ENCODE peak calls at places on chromosomes 11 and 22, in six cellular contexts. W is endothelial cell of umbilical vein, S is breast epithelium, Y is GM12892, U is stomach, P is K562. F is an unnamed sample.

GRCh38 chr11:108698844-108699642 is 34.2 kb downstream of the DDX10 start:
- DNase-seq in P (no peak), Y (no peak), W (no peak), U (no peak), S (no peak), F (no peak)

GRCh38 chr22:20741634-20742581 is 32.0 kb upstream of the SERPIND1 start:
- DNase-seq in P (peak), U (no peak), S (no peak), W (peak), Y (no peak), F (no peak)

GRCh38 chr11:48169706-48170105 is 46.9 kb upstream of the OR4B1 start:
- DNase-seq in U (no peak), S (no peak), W (no peak), Y (no peak), P (no peak), F (no peak)

GRCh38 chr11:9274499-9275228 is 9.5 kb upstream of the DENND5A start:
- DNase-seq in P (no peak), W (peak), S (no peak), Y (no peak), U (no peak), F (no peak)

GRCh38 chr11:78808903-78809302 is 234.2 kb upstream of the NARS2 start:
- DNase-seq in S (no peak), P (no peak), U (no peak), W (peak), Y (no peak), F (no peak)

GRCh38 chr11:66848671-66849500 is 5.6 kb downstream of the RCE1 start:
- DNase-seq in P (no peak), S (no peak), W (no peak), U (peak), Y (peak), F (peak)

GRCh38 chr11:85027346-85027745 is 599.8 kb downstream of the DLG2 start:
- DNase-seq in W (no peak), Y (no peak), S (no peak), P (no peak), U (no peak), F (no peak)

GRCh38 chr11:76560219-76560618 is 110.3 kb downstream of the LRRC32 start:
- DNase-seq in S (no peak), U (no peak), P (no peak), W (peak), Y (no peak), F (no peak)

GRCh38 chr11:120540744-120541143 is 29.2 kb downstream of the GRIK4 start:
- DNase-seq in S (no peak), P (no peak), Y (no peak), U (no peak), W (no peak), F (no peak)

GRCh38 chr11:2265854-2266585 is 4.4 kb downstream of the ASCL2 start:
- DNase-seq in W (no peak), S (peak), P (no peak), Y (no peak), U (peak), F (no peak)

GRCh38 chr11:5596611-5597201 is at the start of gene TRIM6:
- DNase-seq in W (peak), Y (no peak), S (peak), U (peak), P (peak), F (peak)

GRCh38 chr11:76209671-76209955 is 3.3 kb upstream of the WNT11 start:
- DNase-seq in U (no peak), P (no peak), Y (no peak), S (no peak), W (no peak), F (no peak)

GRCh38 chr11:18312663-18313420 is 9.1 kb downstream of the HPS5 start:
- DNase-seq in U (no peak), W (peak), Y (no peak), S (peak), P (no peak), F (no peak)

GRCh38 chr22:31227186-31227585 is 15.1 kb downstream of the LIMK2 start:
- DNase-seq in W (peak), U (no peak), Y (no peak), S (no peak), P (no peak), F (no peak)

GRCh38 chr22:29079218-29079901 is 6.5 kb downstream of the KREMEN1 start:
- DNase-seq in Y (no peak), S (no peak), W (no peak), P (peak), U (no peak), F (no peak)

GRCh38 chr11:65522640-65523322 is 2.1 kb upstream of the SCYL1 start:
- DNase-seq in P (no peak), S (no peak), W (no peak), Y (peak), U (no peak), F (no peak)

GRCh38 chr11:102757823-102758549 is 22.4 kb downstream of the MMP10 start:
- DNase-seq in U (no peak), Y (no peak), W (peak), S (no peak), P (no peak), F (no peak)

GRCh38 chr22:29695129-29695926 is 24.5 kb upstream of the CABP7 start:
- DNase-seq in U (no peak), W (no peak), S (peak), P (no peak), Y (no peak), F (no peak)

GRCh38 chr11:1228183-1228821 is 5.4 kb downstream of the MUC5B start:
- DNase-seq in Y (peak), U (no peak), P (no peak), S (no peak), W (no peak), F (no peak)

GRCh38 chr11:12139144-12139881 is 28.9 kb downstream of the MICAL2 start:
- DNase-seq in S (no peak), Y (no peak), P (no peak), U (no peak), W (no peak), F (no peak)

GRCh38 chr11:44565746-44566558 is 489 bp downstream of the CD82 start:
- DNase-seq in W (no peak), Y (no peak), P (no peak), S (peak), U (no peak), F (no peak)

GRCh38 chr11:44566559-44566949 is 1.1 kb downstream of the CD82 start:
- DNase-seq in Y (no peak), W (no peak), S (no peak), P (no peak), U (no peak), F (no peak)

GRCh38 chr11:44564198-44564597 is 1.3 kb upstream of the CD82 start:
- DNase-seq in P (peak), W (no peak), S (peak), Y (no peak), U (peak), F (no peak)

GRCh38 chr11:44564653-44565007 is 833 bp upstream of the CD82 start:
- DNase-seq in W (no peak), U (peak), P (peak), S (peak), Y (no peak), F (no peak)

GRCh38 chr11:44565008-44565745 is at the start of gene CD82:
- DNase-seq in W (peak), Y (peak), S (peak), U (peak), P (peak), F (peak)
- TF ChIP-seq POLR2AphosphoS5 in W (peak), Y (peak), S (peak), U (peak), P (no peak), F (peak)

DNA sequence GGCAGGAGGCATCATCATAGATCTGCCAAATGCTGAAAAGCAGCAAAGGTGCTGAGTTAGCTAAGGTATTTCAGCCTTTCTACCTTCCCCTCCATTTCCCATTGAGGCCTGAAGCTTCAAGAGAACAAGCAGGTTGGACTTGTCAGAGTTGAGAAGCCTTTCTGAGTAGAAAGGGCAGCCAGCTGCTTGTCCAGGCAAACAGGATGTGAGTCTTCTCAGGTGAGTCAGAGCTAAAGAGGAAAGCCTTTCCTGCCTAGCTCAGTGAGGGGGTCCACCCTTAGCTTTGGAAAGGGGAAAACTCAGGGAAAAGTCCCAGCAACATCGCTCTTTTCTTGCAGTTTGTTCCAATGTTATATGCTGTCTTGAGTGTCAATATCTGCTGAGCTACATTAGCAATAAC is 13.2 kb upstream of the MPZL2 start:
- DNase-seq in P (no peak), Y (no peak), S (peak), W (peak), U (peak), F (no peak)
- TF ChIP-seq POLR2AphosphoS5 in P (no peak), Y (no peak), S (peak), W (peak), U (peak), F (no peak)

GRCh38 chr22:19724927-19725661 is 1.8 kb downstream of the GP1BB start:
- DNase-seq in U (no peak), Y (no peak), W (no peak), P (no peak), S (no peak), F (no peak)

GRCh38 chr22:19722915-19723164 is 499 bp upstream of the GP1BB start:
- DNase-seq in Y (no peak), U (no peak), P (no peak), S (no peak), W (no peak), F (no peak)

GRCh38 chr22:19722175-19722914 is 994 bp upstream of the GP1BB start:
- DNase-seq in S (no peak), W (no peak), U (no peak), P (peak), Y (no peak), F (no peak)

GRCh38 chr22:19723990-19724827 is 870 bp downstream of the GP1BB start:
- DNase-seq in P (peak), Y (no peak), S (no peak), U (no peak), W (peak), F (peak)

DNA sequence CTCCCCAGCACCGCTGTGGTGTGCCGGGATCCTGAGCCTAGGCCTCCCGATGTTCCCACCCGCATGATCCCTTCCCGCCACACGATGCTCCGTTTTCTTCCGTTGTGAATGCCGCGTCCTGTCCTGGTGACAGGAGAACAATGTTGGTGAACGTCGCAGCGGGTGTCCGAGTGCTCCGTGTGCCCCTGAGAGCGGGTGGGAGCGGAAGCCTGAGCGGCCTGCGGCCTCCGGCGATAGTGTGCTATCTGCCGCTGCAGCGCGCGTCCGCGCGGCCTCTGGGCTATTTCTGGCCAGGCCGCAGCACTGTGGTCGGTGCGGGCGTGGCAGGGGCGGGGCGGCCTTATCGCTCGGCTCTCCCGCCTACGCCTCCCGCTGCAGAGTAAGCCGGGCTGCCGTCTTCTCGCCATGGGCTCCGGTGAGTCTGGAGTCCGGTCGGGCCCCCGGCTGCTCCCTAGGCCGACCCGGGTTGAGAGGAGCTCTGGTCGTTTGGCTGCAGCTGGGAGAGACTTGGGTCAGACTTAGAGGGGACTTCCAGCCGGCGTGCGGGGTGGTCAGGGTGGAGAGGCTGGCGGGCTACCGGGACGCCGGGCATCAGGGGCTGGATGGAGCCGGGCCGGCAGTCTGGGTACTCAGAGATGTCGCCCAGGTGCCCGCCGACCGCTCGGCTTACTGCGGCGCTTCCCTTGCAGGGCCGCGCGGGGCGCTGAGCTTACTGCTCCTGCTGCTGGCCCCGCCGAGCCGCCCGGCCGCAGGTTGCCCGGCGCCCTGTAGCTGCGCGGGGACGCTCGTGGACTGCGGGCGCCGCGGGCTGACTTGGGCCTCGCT is at the start of gene GP1BB:
- DNase-seq in W (peak), S (no peak), U (peak), P (peak), Y (no peak), F (peak)
- TF ChIP-seq POLR2AphosphoS5 in W (no peak), S (no peak), U (peak), P (no peak), Y (no peak), F (no peak)

GRCh38 chr22:26479792-26480610 is 3.6 kb downstream of the HPS4 start:
- DNase-seq in Y (no peak), W (no peak), P (no peak), U (no peak), S (no peak), F (no peak)
- TF ChIP-seq POLR2AphosphoS5 in Y (no peak), W (no peak), P (no peak), U (no peak), S (no peak), F (no peak)

F was measured in GM12891.